ENCODE peak calls at places on chromosome 4, in eight cellular contexts. P is substantia nigra, M is ovary, R is OCI-LY7, X is brain microvascular endothelial cell, V is heart right ventricle, F is iPS DF 19.7, S is GM03348. B is an unnamed sample.

GRCh38 chr4:39613093-39613656 is 25.5 kb downstream of the SMIM14 start:
- DNase-seq in F (no peak), P (no peak), V (no peak), R (no peak), X (no peak), S (peak), M (no peak), B (no peak)

GRCh38 chr4:6991771-6992557 is 51.2 kb upstream of the TADA2B start:
- DNase-seq in P (no peak), S (peak), F (no peak), X (peak), R (no peak), V (no peak), M (no peak), B (peak)

GRCh38 chr4:137755033-137755471 is 222.8 kb upstream of the PCDH18 start:
- DNase-seq in R (no peak), P (no peak), X (peak), F (no peak), S (peak), M (no peak), V (no peak), B (no peak)

GRCh38 chr4:69196209-69196965 is 18.2 kb downstream of the UGT2B11 start:
- DNase-seq in R (no peak), F (no peak), X (no peak), V (no peak), M (no peak), S (no peak), P (no peak), B (no peak)

GRCh38 chr4:89316931-89317366 is 9.3 kb upstream of the GPRIN3 start:
- DNase-seq in S (peak), R (peak), M (no peak), P (no peak), X (peak), F (no peak), V (no peak), B (no peak)

GRCh38 chr4:118772149-118773081 is 63.5 kb downstream of the SEC24D start:
- DNase-seq in P (no peak), M (no peak), F (no peak), S (peak), X (no peak), R (peak), V (no peak), B (no peak)

GRCh38 chr4:139651282-139652194 is 14.1 kb upstream of the MGST2 start:
- DNase-seq in V (peak), M (peak), P (peak), R (peak), F (no peak), S (peak), X (peak), B (peak)

GRCh38 chr4:77619408-77619807 is 13.8 kb downstream of the CXCL13 start:
- DNase-seq in M (no peak), R (no peak), X (no peak), S (no peak), P (no peak), V (no peak), F (no peak), B (peak)

GRCh38 chr4:5033266-5033945 is 14.1 kb upstream of the CYTL1 start:
- DNase-seq in P (no peak), M (no peak), F (no peak), X (no peak), R (peak), S (peak), V (peak), B (no peak)

GRCh38 chr4:10083331-10083769 is 33.2 kb downstream of the WDR1 start:
- DNase-seq in M (peak), X (no peak), F (no peak), R (no peak), P (no peak), V (no peak), S (no peak), B (peak)

GRCh38 chr4:153204247-153205027 is at the start of gene TRIM2:
- DNase-seq in X (peak), M (peak), V (peak), S (peak), R (no peak), F (no peak), P (peak), B (peak)

GRCh38 chr4:40564815-40565505 is 64.7 kb downstream of the RBM47 start:
- DNase-seq in R (peak), V (no peak), M (no peak), F (no peak), P (no peak), S (no peak), X (no peak), B (no peak)

GRCh38 chr4:67886281-67886680 is 2.5 kb upstream of the TMPRSS11D start:
- DNase-seq in V (no peak), S (no peak), F (no peak), R (no peak), X (peak), M (no peak), P (no peak), B (no peak)

GRCh38 chr4:7021930-7022658 is 21.1 kb upstream of the TADA2B start:
- DNase-seq in R (no peak), F (no peak), X (peak), S (peak), M (no peak), P (no peak), V (no peak), B (no peak)

GRCh38 chr4:40586034-40586433 is 43.6 kb downstream of the RBM47 start:
- DNase-seq in F (no peak), V (no peak), M (no peak), X (no peak), S (no peak), R (no peak), P (no peak), B (no peak)

GRCh38 chr4:173214661-173215060 is 46.0 kb downstream of the GALNT7 start:
- DNase-seq in M (no peak), S (no peak), R (no peak), X (no peak), V (no peak), P (no peak), F (no peak), B (peak)

GRCh38 chr4:185143596-185143969 is 517 bp downstream of the SLC25A4 start:
- DNase-seq in P (no peak), R (peak), V (peak), X (no peak), S (peak), M (peak), F (no peak), B (peak)

GRCh38 chr4:15479913-15480185 is 10.2 kb downstream of the CC2D2A start:
- DNase-seq in R (no peak), X (peak), S (peak), V (no peak), F (no peak), M (no peak), P (no peak), B (no peak)

GRCh38 chr4:14446904-14447303 is 555.4 kb upstream of the CPEB2 start:
- DNase-seq in M (no peak), S (no peak), X (no peak), V (no peak), P (no peak), R (no peak), F (no peak), B (no peak)

GRCh38 chr4:102139132-102139573 is 206.1 kb downstream of the SLC39A8 start:
- DNase-seq in X (peak), R (no peak), V (no peak), M (no peak), P (no peak), S (peak), F (no peak), B (no peak)

GRCh38 chr4:106707776-106708603 is 328.1 kb downstream of the DKK2 start:
- DNase-seq in P (no peak), S (peak), M (no peak), F (no peak), X (peak), R (no peak), V (no peak), B (no peak)

GRCh38 chr4:64538219-64538618 is 129.0 kb upstream of the TECRL start:
- DNase-seq in P (no peak), V (no peak), F (no peak), X (no peak), M (no peak), R (no peak), S (no peak), B (no peak)

B was measured in stomach.